ENCODE peak calls at places on chromosomes 2 and 18, in six cellular contexts. A, R, J, Z, F and Y are unnamed samples.

GRCh38 chr2:10297950-10298349 is 4.8 kb upstream of the HPCAL1 start:
- DNase-seq in A (peak), R (no peak), J (peak), Z (peak), F (peak), Y (no peak)

GRCh38 chr2:157194097-157194688 is 63.3 kb upstream of the GALNT5 start:
- DNase-seq in A (peak), R (peak), J (peak), Z (peak), F (peak), Y (peak)

GRCh38 chr18:53944721-53945120 is 279.7 kb downstream of the MBD2 start:
- DNase-seq in A (no peak), R (no peak), J (no peak), Z (no peak), F (no peak), Y (peak)

GRCh38 chr2:144469788-144470187 is 50.1 kb downstream of the ZEB2 start:
- DNase-seq in A (no peak), R (no peak), J (no peak), Z (no peak), F (no peak), Y (no peak)

GRCh38 chr18:36187138-36187825 is at the start of gene MOCOS:
- DNase-seq in A (peak), R (peak), J (peak), Z (peak), F (peak), Y (peak)

GRCh38 chr2:12928706-12929291 is 212.1 kb downstream of the TRIB2 start:
- DNase-seq in A (peak), R (no peak), J (no peak), Z (peak), F (no peak), Y (no peak)

GRCh38 chr2:172200495-172201085 is 97.9 kb upstream of the DLX2 start:
- DNase-seq in A (peak), R (no peak), J (peak), Z (no peak), F (no peak), Y (peak)

GRCh38 chr2:105617631-105618350 is 126.9 kb upstream of the NCK2 start:
- DNase-seq in A (no peak), R (no peak), J (no peak), Z (peak), F (no peak), Y (no peak)

GRCh38 chr2:133177196-133177595 is 391.1 kb downstream of the NCKAP5 start:
- DNase-seq in A (peak), R (no peak), J (peak), Z (no peak), F (no peak), Y (no peak)

DNA sequence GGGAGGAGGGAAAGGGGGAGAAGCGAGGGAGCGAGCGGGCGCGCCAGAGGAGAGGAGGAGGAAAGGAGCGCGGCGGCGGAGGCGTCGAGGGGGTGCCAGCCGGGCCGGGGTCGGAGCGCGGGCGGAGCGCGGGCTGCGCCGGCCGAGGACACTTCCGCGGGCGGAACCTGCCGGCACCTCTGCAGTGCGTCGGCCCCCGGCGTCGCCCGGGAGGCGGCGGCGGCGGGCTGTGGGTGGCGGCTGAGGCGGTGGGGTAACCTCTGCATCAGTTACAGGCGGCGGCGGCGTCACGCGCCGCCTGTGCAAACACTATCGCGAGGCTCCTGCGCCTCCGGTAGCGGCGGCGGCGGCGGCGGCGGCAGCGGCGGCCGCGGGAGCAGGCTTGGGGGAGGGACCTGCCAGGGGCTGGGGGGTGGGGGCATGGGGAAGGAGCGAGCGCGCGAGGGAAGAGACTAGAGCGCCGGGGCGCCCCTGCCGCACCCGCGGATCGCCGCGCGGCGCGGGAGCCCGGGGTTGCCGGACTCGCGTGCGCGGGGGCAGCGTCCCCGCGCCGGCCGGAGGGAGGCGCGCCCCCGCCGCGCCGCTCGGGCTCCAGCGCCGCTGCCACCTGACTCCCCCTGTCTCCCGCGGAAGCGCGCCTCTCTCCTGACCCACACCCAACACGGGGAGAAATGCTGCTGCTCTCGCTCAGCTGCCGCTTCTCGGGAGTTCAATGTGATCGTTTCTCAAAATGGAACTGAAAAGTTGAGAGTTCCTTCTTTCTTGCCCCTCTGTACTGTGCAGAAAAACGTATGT is at the start of gene TLK1:
- DNase-seq in A (peak), R (peak), J (peak), Z (peak), F (peak), Y (peak)
- TF ChIP-seq CTCF in A (no peak), R (no peak), J (no peak), Z (no peak), F (no peak), Y (no peak)

GRCh38 chr2:42768706-42769256 is 4.8 kb upstream of the OXER1 start:
- DNase-seq in A (no peak), R (no peak), J (no peak), Z (no peak), F (no peak), Y (no peak)

GRCh38 chr2:42769583-42770287 is 5.8 kb upstream of the OXER1 start:
- DNase-seq in A (no peak), R (no peak), J (no peak), Z (no peak), F (no peak), Y (no peak)

GRCh38 chr2:42771546-42772153 is 7.7 kb upstream of the OXER1 start:
- DNase-seq in A (no peak), R (no peak), J (no peak), Z (no peak), F (no peak), Y (no peak)

GRCh38 chr2:42767899-42768705 is 4.2 kb upstream of the OXER1 start:
- DNase-seq in A (no peak), R (no peak), J (no peak), Z (no peak), F (no peak), Y (no peak)

GRCh38 chr2:42770288-42771131 is 6.6 kb upstream of the OXER1 start:
- DNase-seq in A (peak), R (peak), J (peak), Z (peak), F (no peak), Y (peak)
- TF ChIP-seq CTCF in A (peak), R (peak), J (peak), Z (no peak), F (no peak), Y (peak)

GRCh38 chr2:203650860-203651613 is 55.4 kb upstream of the CD28 start:
- DNase-seq in A (peak), R (no peak), J (peak), Z (peak), F (peak), Y (no peak)
- TF ChIP-seq CTCF in A (peak), R (peak), J (peak), Z (no peak), F (peak), Y (no peak)

DNA sequence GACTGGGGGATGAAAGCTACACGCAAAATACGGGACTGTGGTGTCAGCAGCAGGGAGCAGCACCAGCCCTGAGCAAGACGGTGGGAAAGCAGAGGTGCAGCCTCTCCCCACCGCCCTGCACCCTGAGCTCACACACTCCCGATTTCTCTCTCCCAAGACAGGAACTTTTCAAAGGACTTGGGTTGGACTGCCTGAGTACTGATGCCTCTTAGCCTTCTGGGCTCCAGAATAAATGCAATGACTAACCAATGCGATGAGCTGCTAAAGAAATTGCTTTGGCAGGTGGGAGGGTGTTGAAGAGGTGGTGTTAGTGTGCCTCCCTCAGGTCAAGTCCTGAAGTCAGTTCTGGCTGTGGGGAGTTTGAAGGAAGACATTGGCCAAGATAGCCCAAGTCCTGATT is 9.6 kb downstream of the TRIM54 start:
- DNase-seq in A (no peak), R (no peak), J (no peak), Z (no peak), F (no peak), Y (no peak)
- TF ChIP-seq CTCF in A (no peak), R (no peak), J (no peak), Z (no peak), F (no peak), Y (no peak)

GRCh38 chr2:150644298-150645067 is 157.0 kb upstream of the RND3 start:
- DNase-seq in A (peak), R (no peak), J (peak), Z (no peak), F (no peak), Y (no peak)
- TF ChIP-seq CTCF in A (no peak), R (no peak), J (no peak), Z (no peak), F (no peak), Y (no peak)